ENCODE peak calls at places on chromosomes 6 and 20, in four cellular contexts. N is germinal center, G is endodermal cell, A is GM04504. M is an unnamed sample.

GRCh38 chr6:2514965-2515543 is 235.7 kb downstream of the MYLK4 start:
- DNase-seq in N (no peak), G (no peak), A (no peak), M (no peak)

GRCh38 chr6:25968769-25969168 is 6.2 kb downstream of the TRIM38 start:
- DNase-seq in A (peak), G (no peak), N (no peak), M (no peak)

GRCh38 chr6:106510090-106510970 is 119.0 kb downstream of the RTN4IP1 start:
- DNase-seq in A (no peak), G (peak), N (peak), M (no peak)

GRCh38 chr20:33660035-33660684 is 2.0 kb upstream of the C20orf144 start:
- DNase-seq in A (no peak), N (no peak), G (no peak), M (no peak)

GRCh38 chr20:3658019-3658707 is 5.0 kb downstream of the GFRA4 start:
- DNase-seq in A (no peak), G (no peak), N (no peak), M (no peak)

GRCh38 chr20:64104667-64105451 is 2.5 kb downstream of the NPBWR2 start:
- DNase-seq in G (peak), N (no peak), A (no peak), M (no peak)

GRCh38 chr6:125155344-125155743 is 1.8 kb downstream of the TPD52L1 start:
- DNase-seq in G (no peak), N (no peak), A (no peak), M (no peak)

GRCh38 chr6:156348376-156348775 is 428.8 kb upstream of the ARID1B start:
- DNase-seq in A (no peak), N (no peak), G (no peak), M (no peak)

GRCh38 chr6:129955584-129955983 is 62.8 kb upstream of the L3MBTL3 start:
- DNase-seq in N (no peak), G (no peak), A (no peak), M (no peak)

GRCh38 chr20:33910056-33910455 is 83.7 kb upstream of the RALY start:
- DNase-seq in A (no peak), N (no peak), G (no peak), M (no peak)

GRCh38 chr20:45341939-45342862 is 6.0 kb downstream of the SDC4 start:
- DNase-seq in A (no peak), N (no peak), G (peak), M (no peak)

GRCh38 chr6:106562001-106562400 is 67.3 kb downstream of the RTN4IP1 start:
- DNase-seq in G (no peak), A (no peak), N (no peak), M (no peak)

GRCh38 chr6:26284537-26285142 is 80.4 kb upstream of the BTN3A2 start:
- DNase-seq in G (peak), N (peak), A (no peak), M (no peak)

M was measured in AG04450.